ENCODE peak calls at places on chromosomes 1 and 21, in eight cellular contexts. One of them, this sample, is unnamed.
A peak's percentile ranks its signal among the peaks of the same experiment; 100 is the strongest.

GRCh38 chr1:19315378-19316206 is 3.5 kb downstream of the SLC66A1 start:
- DNase-seq in Jurkat, Clone E6-1: no peak
- DNase-seq in B cell: peak; percentile 76
- DNase-seq in fibroblast of pulmonary artery: peak; percentile 47
- DNase-seq in NCI-H774: no peak
- DNase-seq in Ammon's horn: no peak
- DNase-seq in posterior vena cava: peak; percentile 65
- DNase-seq in T-helper 2 cell: no peak
- DNase-seq in this sample: peak; percentile 81

GRCh38 chr1:150022357-150022756 is 11.8 kb upstream of the OTUD7B start:
- DNase-seq in Jurkat, Clone E6-1: peak; percentile 25
- DNase-seq in B cell: no peak
- DNase-seq in fibroblast of pulmonary artery: no peak
- DNase-seq in NCI-H774: peak; percentile 57
- DNase-seq in Ammon's horn: no peak
- DNase-seq in posterior vena cava: no peak
- DNase-seq in T-helper 2 cell: no peak
- DNase-seq in this sample: no peak

GRCh38 chr1:196160066-196160795 is 448.0 kb downstream of the KCNT2 start:
- DNase-seq in Jurkat, Clone E6-1: no peak
- DNase-seq in B cell: no peak
- DNase-seq in fibroblast of pulmonary artery: peak; percentile 76
- DNase-seq in NCI-H774: no peak
- DNase-seq in Ammon's horn: no peak
- DNase-seq in posterior vena cava: no peak
- DNase-seq in T-helper 2 cell: no peak
- DNase-seq in this sample: peak; percentile 21

GRCh38 chr1:8813016-8813763 is 4.2 kb downstream of the RERE start:
- DNase-seq in Jurkat, Clone E6-1: no peak
- DNase-seq in B cell: no peak
- DNase-seq in fibroblast of pulmonary artery: peak; percentile 45
- DNase-seq in NCI-H774: no peak
- DNase-seq in Ammon's horn: no peak
- DNase-seq in posterior vena cava: no peak
- DNase-seq in T-helper 2 cell: no peak
- DNase-seq in this sample: no peak

GRCh38 chr21:41678944-41679343 is 87.9 kb downstream of the RIPK4 start:
- DNase-seq in Jurkat, Clone E6-1: no peak
- DNase-seq in B cell: no peak
- DNase-seq in fibroblast of pulmonary artery: peak; percentile 97
- DNase-seq in NCI-H774: peak; percentile 81
- DNase-seq in Ammon's horn: peak; percentile 71
- DNase-seq in posterior vena cava: peak; percentile 97
- DNase-seq in T-helper 2 cell: no peak
- DNase-seq in this sample: peak; percentile 100

GRCh38 chr1:46173361-46173856 is 1.5 kb upstream of the TSPAN1 start:
- DNase-seq in Jurkat, Clone E6-1: no peak
- DNase-seq in B cell: no peak
- DNase-seq in fibroblast of pulmonary artery: peak; percentile 18
- DNase-seq in NCI-H774: no peak
- DNase-seq in Ammon's horn: no peak
- DNase-seq in posterior vena cava: no peak
- DNase-seq in T-helper 2 cell: no peak
- DNase-seq in this sample: no peak

GRCh38 chr1:199273837-199274379 is 635.1 kb downstream of the PTPRC start:
- DNase-seq in Jurkat, Clone E6-1: no peak
- DNase-seq in B cell: no peak
- DNase-seq in fibroblast of pulmonary artery: peak; percentile 32
- DNase-seq in NCI-H774: no peak
- DNase-seq in Ammon's horn: no peak
- DNase-seq in posterior vena cava: no peak
- DNase-seq in T-helper 2 cell: no peak
- DNase-seq in this sample: peak; percentile 38

GRCh38 chr1:163056832-163057231 is 12.3 kb upstream of the RGS4 start:
- DNase-seq in Jurkat, Clone E6-1: no peak
- DNase-seq in B cell: no peak
- DNase-seq in fibroblast of pulmonary artery: peak; percentile 69
- DNase-seq in NCI-H774: peak; percentile 41
- DNase-seq in Ammon's horn: no peak
- DNase-seq in posterior vena cava: no peak
- DNase-seq in T-helper 2 cell: no peak
- DNase-seq in this sample: no peak

GRCh38 chr1:198265073-198265661 is 108.4 kb downstream of the NEK7 start:
- DNase-seq in Jurkat, Clone E6-1: no peak
- DNase-seq in B cell: no peak
- DNase-seq in fibroblast of pulmonary artery: peak; percentile 86
- DNase-seq in NCI-H774: no peak
- DNase-seq in Ammon's horn: no peak
- DNase-seq in posterior vena cava: no peak
- DNase-seq in T-helper 2 cell: no peak
- DNase-seq in this sample: no peak

GRCh38 chr1:44217809-44218410 is 4.6 kb downstream of the DMAP1 start:
- DNase-seq in Jurkat, Clone E6-1: peak; percentile 48
- DNase-seq in B cell: peak; percentile 68
- DNase-seq in fibroblast of pulmonary artery: peak; percentile 75
- DNase-seq in NCI-H774: peak; percentile 83
- DNase-seq in Ammon's horn: peak; percentile 84
- DNase-seq in posterior vena cava: peak; percentile 68
- DNase-seq in T-helper 2 cell: no peak
- DNase-seq in this sample: peak; percentile 71

GRCh38 chr1:55374801-55375616 is 159.8 kb upstream of the USP24 start:
- DNase-seq in Jurkat, Clone E6-1: no peak
- DNase-seq in B cell: no peak
- DNase-seq in fibroblast of pulmonary artery: no peak
- DNase-seq in NCI-H774: no peak
- DNase-seq in Ammon's horn: peak; percentile 87
- DNase-seq in posterior vena cava: no peak
- DNase-seq in T-helper 2 cell: no peak
- DNase-seq in this sample: peak; percentile 15

GRCh38 chr1:229186373-229187056 is 84.4 kb upstream of the RAB4A start:
- DNase-seq in Jurkat, Clone E6-1: no peak
- DNase-seq in B cell: no peak
- DNase-seq in fibroblast of pulmonary artery: no peak
- DNase-seq in NCI-H774: no peak
- DNase-seq in Ammon's horn: no peak
- DNase-seq in posterior vena cava: no peak
- DNase-seq in T-helper 2 cell: no peak
- DNase-seq in this sample: no peak

GRCh38 chr1:155981266-155982088 is 3.1 kb upstream of the ARHGEF2 start:
- DNase-seq in Jurkat, Clone E6-1: peak; percentile 55
- DNase-seq in B cell: peak; percentile 76
- DNase-seq in fibroblast of pulmonary artery: peak; percentile 86
- DNase-seq in NCI-H774: no peak
- DNase-seq in Ammon's horn: no peak
- DNase-seq in posterior vena cava: no peak
- DNase-seq in T-helper 2 cell: no peak
- DNase-seq in this sample: peak; percentile 65

GRCh38 chr1:178945763-178946266 is 74.9 kb upstream of the ANGPTL1 start:
- DNase-seq in Jurkat, Clone E6-1: no peak
- DNase-seq in B cell: no peak
- DNase-seq in fibroblast of pulmonary artery: no peak
- DNase-seq in NCI-H774: no peak
- DNase-seq in Ammon's horn: no peak
- DNase-seq in posterior vena cava: no peak
- DNase-seq in T-helper 2 cell: no peak
- DNase-seq in this sample: no peak

GRCh38 chr1:8047686-8048522 is 21.8 kb upstream of the ERRFI1 start:
- DNase-seq in Jurkat, Clone E6-1: no peak
- DNase-seq in B cell: no peak
- DNase-seq in fibroblast of pulmonary artery: peak; percentile 95
- DNase-seq in NCI-H774: no peak
- DNase-seq in Ammon's horn: no peak
- DNase-seq in posterior vena cava: no peak
- DNase-seq in T-helper 2 cell: no peak
- DNase-seq in this sample: peak; percentile 86

GRCh38 chr1:172682812-172683211 is 23.9 kb downstream of the FASLG start:
- DNase-seq in Jurkat, Clone E6-1: no peak
- DNase-seq in B cell: no peak
- DNase-seq in fibroblast of pulmonary artery: no peak
- DNase-seq in NCI-H774: no peak
- DNase-seq in Ammon's horn: no peak
- DNase-seq in posterior vena cava: no peak
- DNase-seq in T-helper 2 cell: no peak
- DNase-seq in this sample: no peak

GRCh38 chr21:45988366-45989347 is 7.1 kb downstream of the COL6A1 start:
- DNase-seq in Jurkat, Clone E6-1: no peak
- DNase-seq in B cell: no peak
- DNase-seq in fibroblast of pulmonary artery: no peak
- DNase-seq in NCI-H774: no peak
- DNase-seq in Ammon's horn: no peak
- DNase-seq in posterior vena cava: peak; percentile 68
- DNase-seq in T-helper 2 cell: peak; percentile 5
- DNase-seq in this sample: no peak

GRCh38 chr1:48039088-48040049 is 42.2 kb upstream of the TRABD2B start:
- DNase-seq in Jurkat, Clone E6-1: no peak
- DNase-seq in B cell: no peak
- DNase-seq in fibroblast of pulmonary artery: peak; percentile 26
- DNase-seq in NCI-H774: no peak
- DNase-seq in Ammon's horn: peak; percentile 41
- DNase-seq in posterior vena cava: no peak
- DNase-seq in T-helper 2 cell: no peak
- DNase-seq in this sample: peak; percentile 69

GRCh38 chr1:16088996-16089395 is 15.5 kb upstream of the FAM131C start:
- DNase-seq in Jurkat, Clone E6-1: no peak
- DNase-seq in B cell: no peak
- DNase-seq in fibroblast of pulmonary artery: peak; percentile 80
- DNase-seq in NCI-H774: no peak
- DNase-seq in Ammon's horn: no peak
- DNase-seq in posterior vena cava: peak; percentile 63
- DNase-seq in T-helper 2 cell: no peak
- DNase-seq in this sample: peak; percentile 76

GRCh38 chr1:173798078-173798477 is 26.4 kb upstream of the DARS2 start:
- DNase-seq in Jurkat, Clone E6-1: no peak
- DNase-seq in B cell: no peak
- DNase-seq in fibroblast of pulmonary artery: no peak
- DNase-seq in NCI-H774: no peak
- DNase-seq in Ammon's horn: no peak
- DNase-seq in posterior vena cava: no peak
- DNase-seq in T-helper 2 cell: no peak
- DNase-seq in this sample: no peak

GRCh38 chr1:179591592-179592580 is at the start of gene TDRD5:
- DNase-seq in Jurkat, Clone E6-1: no peak
- DNase-seq in B cell: peak; percentile 49
- DNase-seq in fibroblast of pulmonary artery: no peak
- DNase-seq in NCI-H774: no peak
- DNase-seq in Ammon's horn: no peak
- DNase-seq in posterior vena cava: peak; percentile 64
- DNase-seq in T-helper 2 cell: no peak
- DNase-seq in this sample: peak; percentile 41

GRCh38 chr21:15669247-15669646 is 60.5 kb upstream of the USP25 start:
- DNase-seq in Jurkat, Clone E6-1: no peak
- DNase-seq in B cell: no peak
- DNase-seq in fibroblast of pulmonary artery: peak; percentile 42
- DNase-seq in NCI-H774: no peak
- DNase-seq in Ammon's horn: peak; percentile 5
- DNase-seq in posterior vena cava: no peak
- DNase-seq in T-helper 2 cell: no peak
- DNase-seq in this sample: no peak

GRCh38 chr1:46606255-46606965 is 2.3 kb upstream of the MKNK1 start:
- DNase-seq in Jurkat, Clone E6-1: no peak
- DNase-seq in B cell: no peak
- DNase-seq in fibroblast of pulmonary artery: no peak
- DNase-seq in NCI-H774: peak; percentile 25
- DNase-seq in Ammon's horn: no peak
- DNase-seq in posterior vena cava: no peak
- DNase-seq in T-helper 2 cell: no peak
- DNase-seq in this sample: no peak

GRCh38 chr1:100736324-100736723 is 16.8 kb downstream of the VCAM1 start:
- DNase-seq in Jurkat, Clone E6-1: no peak
- DNase-seq in B cell: no peak
- DNase-seq in fibroblast of pulmonary artery: peak; percentile 80
- DNase-seq in NCI-H774: no peak
- DNase-seq in Ammon's horn: no peak
- DNase-seq in posterior vena cava: no peak
- DNase-seq in T-helper 2 cell: no peak
- DNase-seq in this sample: no peak

GRCh38 chr21:26909972-26910371 is 56.9 kb downstream of the ADAMTS5 start:
- DNase-seq in Jurkat, Clone E6-1: no peak
- DNase-seq in B cell: no peak
- DNase-seq in fibroblast of pulmonary artery: no peak
- DNase-seq in NCI-H774: no peak
- DNase-seq in Ammon's horn: no peak
- DNase-seq in posterior vena cava: no peak
- DNase-seq in T-helper 2 cell: no peak
- DNase-seq in this sample: no peak

GRCh38 chr21:27566521-27566920 is 599.6 kb upstream of the ADAMTS5 start:
- DNase-seq in Jurkat, Clone E6-1: no peak
- DNase-seq in B cell: no peak
- DNase-seq in fibroblast of pulmonary artery: no peak
- DNase-seq in NCI-H774: no peak
- DNase-seq in Ammon's horn: no peak
- DNase-seq in posterior vena cava: no peak
- DNase-seq in T-helper 2 cell: no peak
- DNase-seq in this sample: no peak

GRCh38 chr1:155947741-155948140 is 6.3 kb downstream of the RXFP4 start:
- DNase-seq in Jurkat, Clone E6-1: no peak
- DNase-seq in B cell: no peak
- DNase-seq in fibroblast of pulmonary artery: no peak
- DNase-seq in NCI-H774: no peak
- DNase-seq in Ammon's horn: no peak
- DNase-seq in posterior vena cava: no peak
- DNase-seq in T-helper 2 cell: no peak
- DNase-seq in this sample: no peak

This sample was measured in Daoy.